ENCODE peak calls at places on chromosome 5, in four cellular contexts. D is endothelial cell, Y is neuronal stem cell, U is substantia nigra. T is an unnamed sample.

GRCh38 chr5:150473673-150474358 is 24.3 kb upstream of the RPS14 start:
- DNase-seq in D (no peak), Y (no peak), U (no peak), T (peak; percentile 41)

GRCh38 chr5:65394078-65394477 is 87.6 kb downstream of the ADAMTS6 start:
- DNase-seq in U (peak; percentile 11), D (no peak), Y (no peak), T (no peak)

GRCh38 chr5:31738199-31738598 is 99.3 kb downstream of the PDZD2 start:
- DNase-seq in Y (no peak), D (no peak), U (no peak), T (no peak)

GRCh38 chr5:146313027-146313426 is 25.6 kb upstream of the POU4F3 start:
- DNase-seq in Y (no peak), U (no peak), D (no peak), T (no peak)

GRCh38 chr5:166166071-166166470 is 2125.4 kb upstream of the WWC1 start:
- DNase-seq in D (no peak), Y (peak; percentile 48), U (no peak), T (no peak)

GRCh38 chr5:102772273-102772672 is 17.2 kb downstream of the PAM start:
- DNase-seq in D (no peak), U (no peak), Y (no peak), T (no peak)

GRCh38 chr5:75281716-75282465 is 45.2 kb upstream of the ANKRD31 start:
- DNase-seq in D (no peak), U (no peak), Y (no peak), T (peak; percentile 67)

GRCh38 chr5:155587458-155587857 is 573.9 kb downstream of the KIF4B start:
- DNase-seq in D (no peak), U (no peak), Y (no peak), T (no peak)

GRCh38 chr5:148397968-148398595 is 14.3 kb downstream of the FBXO38 start:
- DNase-seq in Y (no peak), U (no peak), D (no peak), T (peak; percentile 54)

GRCh38 chr5:176737746-176738699 is 72.3 kb upstream of the UNC5A start:
- DNase-seq in D (no peak), U (no peak), Y (no peak), T (no peak)

GRCh38 chr5:16508730-16509531 is 43.3 kb upstream of the ZNF622 start:
- DNase-seq in Y (no peak), U (no peak), D (no peak), T (peak; percentile 39)

GRCh38 chr5:33261305-33261704 is 179.5 kb upstream of the TARS1 start:
- DNase-seq in D (no peak), Y (no peak), U (no peak), T (peak; percentile 59)

GRCh38 chr5:73950441-73950873 is 324.5 kb downstream of the ARHGEF28 start:
- DNase-seq in D (no peak), U (no peak), Y (no peak), T (no peak)

GRCh38 chr5:133664422-133664821 is 52.1 kb upstream of the FSTL4 start:
- DNase-seq in D (no peak), Y (no peak), U (no peak), T (peak; percentile 94)

GRCh38 chr5:170131235-170131634 is 25.5 kb downstream of the FOXI1 start:
- DNase-seq in U (no peak), D (no peak), Y (no peak), T (no peak)

GRCh38 chr5:9198399-9198798 is 347.5 kb downstream of the SEMA5A start:
- DNase-seq in Y (no peak), U (no peak), D (no peak), T (peak; percentile 47)

GRCh38 chr5:194102-194501 is 2.8 kb downstream of the LRRC14B start:
- DNase-seq in U (no peak), Y (no peak), D (no peak), T (no peak)

GRCh38 chr5:32193591-32193990 is 19.5 kb upstream of the GOLPH3 start:
- DNase-seq in U (no peak), Y (no peak), D (no peak), T (peak; percentile 85)